ENCODE peak calls at places on chromosomes 2 and 18, in four cellular contexts. N is activated T-cell treated with anti-CD3 and anti-CD28 coated beads for 48 hours, E is kidney tubule cell, J is KBM-7. O is an unnamed sample.

GRCh38 chr2:174492963-174493431 is 6.2 kb upstream of the GPR155 start:
- DNase-seq in N (no peak), E (no peak), J (peak), O (peak)

GRCh38 chr2:188808921-188809320 is 165.3 kb upstream of the COL3A1 start:
- DNase-seq in N (no peak), E (no peak), J (no peak), O (no peak)

GRCh38 chr18:9726936-9727335 is 18.8 kb downstream of the RAB31 start:
- DNase-seq in N (no peak), E (no peak), J (no peak), O (no peak)

GRCh38 chr2:177783835-177784448 is 288.6 kb downstream of the PDE11A start:
- DNase-seq in N (no peak), E (peak), J (peak), O (peak)

GRCh38 chr2:130844161-130844560 is 7.4 kb downstream of the ARHGEF4 start:
- DNase-seq in N (no peak), E (no peak), J (no peak), O (no peak)

GRCh38 chr2:9144047-9144446 is 62.6 kb upstream of the ASAP2 start:
- DNase-seq in N (no peak), E (no peak), J (no peak), O (no peak)

GRCh38 chr18:13163167-13163927 is 55.2 kb upstream of the LDLRAD4 start:
- DNase-seq in N (no peak), E (no peak), J (no peak), O (no peak)

GRCh38 chr2:234075947-234076346 is 25.4 kb downstream of the SPP2 start:
- DNase-seq in N (no peak), E (no peak), J (no peak), O (no peak)